ENCODE peak calls at places on chromosomes 7 and 10, in ten cellular contexts. One of them, this sample, is unnamed.

GRCh38 chr7:27560706-27561235 is 101.9 kb downstream of the HIBADH start:
- DNase-seq in fibroblast of pulmonary artery: peak
- DNase-seq in NCI-H2171 treated with DMSO at 0.1 percent for 48 hours: no peak
- DNase-seq in anterior cingulate cortex: no peak
- DNase-seq in frontal cortex: no peak
- DNase-seq in brain microvascular endothelial cell: peak
- DNase-seq in Right ventricle myocardium superior: no peak
- DNase-seq in lung microvascular endothelial cell: no peak
- DNase-seq in naive thymus-derived CD8-positive, alpha-beta T cell: no peak
- DNase-seq in adipocyte: peak
- DNase-seq in this sample: no peak

GRCh38 chr7:33901199-33901598 is 4.1 kb upstream of the BMPER start:
- DNase-seq in fibroblast of pulmonary artery: no peak
- DNase-seq in NCI-H2171 treated with DMSO at 0.1 percent for 48 hours: no peak
- DNase-seq in anterior cingulate cortex: no peak
- DNase-seq in frontal cortex: no peak
- DNase-seq in brain microvascular endothelial cell: no peak
- DNase-seq in Right ventricle myocardium superior: no peak
- DNase-seq in lung microvascular endothelial cell: no peak
- DNase-seq in naive thymus-derived CD8-positive, alpha-beta T cell: no peak
- DNase-seq in adipocyte: no peak
- DNase-seq in this sample: no peak

GRCh38 chr10:97117372-97117771 is 68.4 kb downstream of the SLIT1 start:
- DNase-seq in fibroblast of pulmonary artery: peak
- DNase-seq in NCI-H2171 treated with DMSO at 0.1 percent for 48 hours: peak
- DNase-seq in anterior cingulate cortex: no peak
- DNase-seq in frontal cortex: no peak
- DNase-seq in brain microvascular endothelial cell: no peak
- DNase-seq in Right ventricle myocardium superior: no peak
- DNase-seq in lung microvascular endothelial cell: peak
- DNase-seq in naive thymus-derived CD8-positive, alpha-beta T cell: no peak
- DNase-seq in adipocyte: no peak
- DNase-seq in this sample: no peak

GRCh38 chr10:15168296-15168780 is at the start of gene NMT2:
- DNase-seq in fibroblast of pulmonary artery: no peak
- DNase-seq in NCI-H2171 treated with DMSO at 0.1 percent for 48 hours: peak
- DNase-seq in anterior cingulate cortex: peak
- DNase-seq in frontal cortex: no peak
- DNase-seq in brain microvascular endothelial cell: no peak
- DNase-seq in Right ventricle myocardium superior: peak
- DNase-seq in lung microvascular endothelial cell: no peak
- DNase-seq in naive thymus-derived CD8-positive, alpha-beta T cell: no peak
- DNase-seq in adipocyte: peak
- DNase-seq in this sample: no peak

GRCh38 chr7:142828101-142828500 is 26.8 kb upstream of the EPHB6 start:
- DNase-seq in fibroblast of pulmonary artery: no peak
- DNase-seq in NCI-H2171 treated with DMSO at 0.1 percent for 48 hours: no peak
- DNase-seq in anterior cingulate cortex: no peak
- DNase-seq in frontal cortex: no peak
- DNase-seq in brain microvascular endothelial cell: no peak
- DNase-seq in Right ventricle myocardium superior: no peak
- DNase-seq in lung microvascular endothelial cell: peak
- DNase-seq in naive thymus-derived CD8-positive, alpha-beta T cell: no peak
- DNase-seq in adipocyte: no peak
- DNase-seq in this sample: no peak

GRCh38 chr7:42876182-42877068 is 35.4 kb downstream of the C7orf25 start:
- DNase-seq in fibroblast of pulmonary artery: peak
- DNase-seq in NCI-H2171 treated with DMSO at 0.1 percent for 48 hours: peak
- DNase-seq in anterior cingulate cortex: no peak
- DNase-seq in frontal cortex: peak
- DNase-seq in brain microvascular endothelial cell: peak
- DNase-seq in Right ventricle myocardium superior: no peak
- DNase-seq in lung microvascular endothelial cell: peak
- DNase-seq in naive thymus-derived CD8-positive, alpha-beta T cell: peak
- DNase-seq in adipocyte: peak
- DNase-seq in this sample: peak

GRCh38 chr10:76117949-76118348 is 686.5 kb downstream of the LRMDA start:
- DNase-seq in fibroblast of pulmonary artery: no peak
- DNase-seq in NCI-H2171 treated with DMSO at 0.1 percent for 48 hours: no peak
- DNase-seq in anterior cingulate cortex: no peak
- DNase-seq in frontal cortex: no peak
- DNase-seq in brain microvascular endothelial cell: peak
- DNase-seq in Right ventricle myocardium superior: no peak
- DNase-seq in lung microvascular endothelial cell: no peak
- DNase-seq in naive thymus-derived CD8-positive, alpha-beta T cell: no peak
- DNase-seq in adipocyte: peak
- DNase-seq in this sample: no peak

GRCh38 chr7:19099924-19100323 is 17.5 kb downstream of the TWIST1 start:
- DNase-seq in fibroblast of pulmonary artery: no peak
- DNase-seq in NCI-H2171 treated with DMSO at 0.1 percent for 48 hours: no peak
- DNase-seq in anterior cingulate cortex: no peak
- DNase-seq in frontal cortex: no peak
- DNase-seq in brain microvascular endothelial cell: no peak
- DNase-seq in Right ventricle myocardium superior: no peak
- DNase-seq in lung microvascular endothelial cell: no peak
- DNase-seq in naive thymus-derived CD8-positive, alpha-beta T cell: no peak
- DNase-seq in adipocyte: no peak
- DNase-seq in this sample: no peak

GRCh38 chr10:61766927-61767326 is 104.2 kb downstream of the CABCOCO1 start:
- DNase-seq in fibroblast of pulmonary artery: no peak
- DNase-seq in NCI-H2171 treated with DMSO at 0.1 percent for 48 hours: no peak
- DNase-seq in anterior cingulate cortex: no peak
- DNase-seq in frontal cortex: no peak
- DNase-seq in brain microvascular endothelial cell: no peak
- DNase-seq in Right ventricle myocardium superior: no peak
- DNase-seq in lung microvascular endothelial cell: no peak
- DNase-seq in naive thymus-derived CD8-positive, alpha-beta T cell: no peak
- DNase-seq in adipocyte: no peak
- DNase-seq in this sample: no peak

GRCh38 chr10:133400624-133401424 is 6.9 kb downstream of the MTG1 start:
- DNase-seq in fibroblast of pulmonary artery: no peak
- DNase-seq in NCI-H2171 treated with DMSO at 0.1 percent for 48 hours: no peak
- DNase-seq in anterior cingulate cortex: no peak
- DNase-seq in frontal cortex: no peak
- DNase-seq in brain microvascular endothelial cell: no peak
- DNase-seq in Right ventricle myocardium superior: no peak
- DNase-seq in lung microvascular endothelial cell: no peak
- DNase-seq in naive thymus-derived CD8-positive, alpha-beta T cell: no peak
- DNase-seq in adipocyte: no peak
- DNase-seq in this sample: no peak

GRCh38 chr10:30437039-30437781 is 3.2 kb downstream of the MAP3K8 start:
- DNase-seq in fibroblast of pulmonary artery: peak
- DNase-seq in NCI-H2171 treated with DMSO at 0.1 percent for 48 hours: no peak
- DNase-seq in anterior cingulate cortex: no peak
- DNase-seq in frontal cortex: no peak
- DNase-seq in brain microvascular endothelial cell: peak
- DNase-seq in Right ventricle myocardium superior: no peak
- DNase-seq in lung microvascular endothelial cell: peak
- DNase-seq in naive thymus-derived CD8-positive, alpha-beta T cell: no peak
- DNase-seq in adipocyte: peak
- DNase-seq in this sample: no peak

GRCh38 chr10:24726626-24727025 is 2.9 kb upstream of the ARHGAP21 start:
- DNase-seq in fibroblast of pulmonary artery: no peak
- DNase-seq in NCI-H2171 treated with DMSO at 0.1 percent for 48 hours: no peak
- DNase-seq in anterior cingulate cortex: no peak
- DNase-seq in frontal cortex: no peak
- DNase-seq in brain microvascular endothelial cell: no peak
- DNase-seq in Right ventricle myocardium superior: no peak
- DNase-seq in lung microvascular endothelial cell: no peak
- DNase-seq in naive thymus-derived CD8-positive, alpha-beta T cell: no peak
- DNase-seq in adipocyte: no peak
- DNase-seq in this sample: no peak

GRCh38 chr7:54859066-54859465 is 100.1 kb upstream of the SEC61G start:
- DNase-seq in fibroblast of pulmonary artery: peak
- DNase-seq in NCI-H2171 treated with DMSO at 0.1 percent for 48 hours: no peak
- DNase-seq in anterior cingulate cortex: no peak
- DNase-seq in frontal cortex: no peak
- DNase-seq in brain microvascular endothelial cell: no peak
- DNase-seq in Right ventricle myocardium superior: no peak
- DNase-seq in lung microvascular endothelial cell: no peak
- DNase-seq in naive thymus-derived CD8-positive, alpha-beta T cell: no peak
- DNase-seq in adipocyte: no peak
- DNase-seq in this sample: no peak

GRCh38 chr7:100801833-100802568 is 25.3 kb downstream of the EPHB4 start:
- DNase-seq in fibroblast of pulmonary artery: peak
- DNase-seq in NCI-H2171 treated with DMSO at 0.1 percent for 48 hours: peak
- DNase-seq in anterior cingulate cortex: no peak
- DNase-seq in frontal cortex: no peak
- DNase-seq in brain microvascular endothelial cell: peak
- DNase-seq in Right ventricle myocardium superior: no peak
- DNase-seq in lung microvascular endothelial cell: no peak
- DNase-seq in naive thymus-derived CD8-positive, alpha-beta T cell: no peak
- DNase-seq in adipocyte: peak
- DNase-seq in this sample: no peak

GRCh38 chr7:137492889-137493288 is 149.4 kb upstream of the PTN start:
- DNase-seq in fibroblast of pulmonary artery: no peak
- DNase-seq in NCI-H2171 treated with DMSO at 0.1 percent for 48 hours: no peak
- DNase-seq in anterior cingulate cortex: no peak
- DNase-seq in frontal cortex: no peak
- DNase-seq in brain microvascular endothelial cell: no peak
- DNase-seq in Right ventricle myocardium superior: peak
- DNase-seq in lung microvascular endothelial cell: no peak
- DNase-seq in naive thymus-derived CD8-positive, alpha-beta T cell: no peak
- DNase-seq in adipocyte: no peak
- DNase-seq in this sample: no peak

GRCh38 chr7:836429-836828 is 4.2 kb downstream of the SUN1 start:
- DNase-seq in fibroblast of pulmonary artery: peak
- DNase-seq in NCI-H2171 treated with DMSO at 0.1 percent for 48 hours: no peak
- DNase-seq in anterior cingulate cortex: no peak
- DNase-seq in frontal cortex: no peak
- DNase-seq in brain microvascular endothelial cell: peak
- DNase-seq in Right ventricle myocardium superior: peak
- DNase-seq in lung microvascular endothelial cell: peak
- DNase-seq in naive thymus-derived CD8-positive, alpha-beta T cell: no peak
- DNase-seq in adipocyte: peak
- DNase-seq in this sample: no peak

GRCh38 chr10:73495226-73495883 is 469 bp downstream of the PPP3CB start:
- DNase-seq in fibroblast of pulmonary artery: peak
- DNase-seq in NCI-H2171 treated with DMSO at 0.1 percent for 48 hours: peak
- DNase-seq in anterior cingulate cortex: peak
- DNase-seq in frontal cortex: peak
- DNase-seq in brain microvascular endothelial cell: peak
- DNase-seq in Right ventricle myocardium superior: peak
- DNase-seq in lung microvascular endothelial cell: peak
- DNase-seq in naive thymus-derived CD8-positive, alpha-beta T cell: peak
- DNase-seq in adipocyte: peak
- DNase-seq in this sample: peak

GRCh38 chr10:122326385-122326784 is 48.1 kb upstream of the PLEKHA1 start:
- DNase-seq in fibroblast of pulmonary artery: no peak
- DNase-seq in NCI-H2171 treated with DMSO at 0.1 percent for 48 hours: no peak
- DNase-seq in anterior cingulate cortex: no peak
- DNase-seq in frontal cortex: no peak
- DNase-seq in brain microvascular endothelial cell: no peak
- DNase-seq in Right ventricle myocardium superior: no peak
- DNase-seq in lung microvascular endothelial cell: no peak
- DNase-seq in naive thymus-derived CD8-positive, alpha-beta T cell: no peak
- DNase-seq in adipocyte: no peak
- DNase-seq in this sample: no peak

GRCh38 chr7:84490661-84491060 is 296.1 kb upstream of the SEMA3A start:
- DNase-seq in fibroblast of pulmonary artery: peak
- DNase-seq in NCI-H2171 treated with DMSO at 0.1 percent for 48 hours: peak
- DNase-seq in anterior cingulate cortex: no peak
- DNase-seq in frontal cortex: no peak
- DNase-seq in brain microvascular endothelial cell: peak
- DNase-seq in Right ventricle myocardium superior: no peak
- DNase-seq in lung microvascular endothelial cell: no peak
- DNase-seq in naive thymus-derived CD8-positive, alpha-beta T cell: no peak
- DNase-seq in adipocyte: no peak
- DNase-seq in this sample: no peak

GRCh38 chr7:50409856-50410468 is 40.2 kb downstream of the FIGNL1 start:
- DNase-seq in fibroblast of pulmonary artery: no peak
- DNase-seq in NCI-H2171 treated with DMSO at 0.1 percent for 48 hours: no peak
- DNase-seq in anterior cingulate cortex: no peak
- DNase-seq in frontal cortex: no peak
- DNase-seq in brain microvascular endothelial cell: no peak
- DNase-seq in Right ventricle myocardium superior: no peak
- DNase-seq in lung microvascular endothelial cell: no peak
- DNase-seq in naive thymus-derived CD8-positive, alpha-beta T cell: no peak
- DNase-seq in adipocyte: no peak
- DNase-seq in this sample: no peak

GRCh38 chr7:68185641-68186040 is 1189.0 kb downstream of the TYW1 start:
- DNase-seq in fibroblast of pulmonary artery: no peak
- DNase-seq in NCI-H2171 treated with DMSO at 0.1 percent for 48 hours: peak
- DNase-seq in anterior cingulate cortex: no peak
- DNase-seq in frontal cortex: no peak
- DNase-seq in brain microvascular endothelial cell: no peak
- DNase-seq in Right ventricle myocardium superior: no peak
- DNase-seq in lung microvascular endothelial cell: no peak
- DNase-seq in naive thymus-derived CD8-positive, alpha-beta T cell: no peak
- DNase-seq in adipocyte: no peak
- DNase-seq in this sample: no peak

GRCh38 chr10:43196981-43197833 is 59.0 kb downstream of the CSGALNACT2 start:
- DNase-seq in fibroblast of pulmonary artery: no peak
- DNase-seq in NCI-H2171 treated with DMSO at 0.1 percent for 48 hours: no peak
- DNase-seq in anterior cingulate cortex: no peak
- DNase-seq in frontal cortex: peak
- DNase-seq in brain microvascular endothelial cell: no peak
- DNase-seq in Right ventricle myocardium superior: peak
- DNase-seq in lung microvascular endothelial cell: no peak
- DNase-seq in naive thymus-derived CD8-positive, alpha-beta T cell: no peak
- DNase-seq in adipocyte: no peak
- DNase-seq in this sample: no peak

GRCh38 chr10:127153166-127153565 is 43.2 kb downstream of the INSYN2A start:
- DNase-seq in fibroblast of pulmonary artery: peak
- DNase-seq in NCI-H2171 treated with DMSO at 0.1 percent for 48 hours: no peak
- DNase-seq in anterior cingulate cortex: no peak
- DNase-seq in frontal cortex: no peak
- DNase-seq in brain microvascular endothelial cell: no peak
- DNase-seq in Right ventricle myocardium superior: no peak
- DNase-seq in lung microvascular endothelial cell: no peak
- DNase-seq in naive thymus-derived CD8-positive, alpha-beta T cell: no peak
- DNase-seq in adipocyte: peak
- DNase-seq in this sample: no peak

GRCh38 chr10:97039538-97040247 is 146.1 kb downstream of the SLIT1 start:
- DNase-seq in fibroblast of pulmonary artery: no peak
- DNase-seq in NCI-H2171 treated with DMSO at 0.1 percent for 48 hours: no peak
- DNase-seq in anterior cingulate cortex: no peak
- DNase-seq in frontal cortex: no peak
- DNase-seq in brain microvascular endothelial cell: no peak
- DNase-seq in Right ventricle myocardium superior: no peak
- DNase-seq in lung microvascular endothelial cell: no peak
- DNase-seq in naive thymus-derived CD8-positive, alpha-beta T cell: no peak
- DNase-seq in adipocyte: no peak
- DNase-seq in this sample: no peak

GRCh38 chr7:1229334-1229935 is 3.2 kb upstream of the UNCX start:
- DNase-seq in fibroblast of pulmonary artery: no peak
- DNase-seq in NCI-H2171 treated with DMSO at 0.1 percent for 48 hours: no peak
- DNase-seq in anterior cingulate cortex: no peak
- DNase-seq in frontal cortex: no peak
- DNase-seq in brain microvascular endothelial cell: no peak
- DNase-seq in Right ventricle myocardium superior: no peak
- DNase-seq in lung microvascular endothelial cell: no peak
- DNase-seq in naive thymus-derived CD8-positive, alpha-beta T cell: no peak
- DNase-seq in adipocyte: no peak
- DNase-seq in this sample: no peak

GRCh38 chr7:116213361-116214155 is 3.2 kb downstream of the TES start:
- DNase-seq in fibroblast of pulmonary artery: peak
- DNase-seq in NCI-H2171 treated with DMSO at 0.1 percent for 48 hours: no peak
- DNase-seq in anterior cingulate cortex: no peak
- DNase-seq in frontal cortex: no peak
- DNase-seq in brain microvascular endothelial cell: peak
- DNase-seq in Right ventricle myocardium superior: no peak
- DNase-seq in lung microvascular endothelial cell: peak
- DNase-seq in naive thymus-derived CD8-positive, alpha-beta T cell: no peak
- DNase-seq in adipocyte: peak
- DNase-seq in this sample: no peak

GRCh38 chr7:108402865-108403264 is 53.4 kb downstream of the NRCAM start:
- DNase-seq in fibroblast of pulmonary artery: peak
- DNase-seq in NCI-H2171 treated with DMSO at 0.1 percent for 48 hours: no peak
- DNase-seq in anterior cingulate cortex: no peak
- DNase-seq in frontal cortex: no peak
- DNase-seq in brain microvascular endothelial cell: peak
- DNase-seq in Right ventricle myocardium superior: no peak
- DNase-seq in lung microvascular endothelial cell: no peak
- DNase-seq in naive thymus-derived CD8-positive, alpha-beta T cell: no peak
- DNase-seq in adipocyte: no peak
- DNase-seq in this sample: no peak

GRCh38 chr7:39948375-39948774 is 1.7 kb upstream of the CDK13 start:
- DNase-seq in fibroblast of pulmonary artery: no peak
- DNase-seq in NCI-H2171 treated with DMSO at 0.1 percent for 48 hours: no peak
- DNase-seq in anterior cingulate cortex: no peak
- DNase-seq in frontal cortex: no peak
- DNase-seq in brain microvascular endothelial cell: no peak
- DNase-seq in Right ventricle myocardium superior: no peak
- DNase-seq in lung microvascular endothelial cell: no peak
- DNase-seq in naive thymus-derived CD8-positive, alpha-beta T cell: no peak
- DNase-seq in adipocyte: peak
- DNase-seq in this sample: no peak

This sample was measured in CD4-positive, alpha-beta T cell.